ENCODE peak calls at places on chromosomes 2 and 18, in eight cellular contexts. Z is body of pancreas, U is tibial nerve, N is uterus, J is neural progenitor cell, I is SK-N-SH, E is HepG2, Q is IMR-90. M is an unnamed sample.

GRCh38 chr18:50562686-50563085 is 2.8 kb downstream of the MAPK4 start:
- DNase-seq in Z (no peak), U (no peak), N (no peak), J (no peak), I (no peak), E (no peak), Q (no peak), M (no peak)

GRCh38 chr2:147525724-147526489 is 318.9 kb upstream of the ACVR2A start:
- DNase-seq in Z (peak; percentile 73), U (no peak), N (no peak), J (no peak), I (no peak), E (no peak), Q (no peak), M (no peak)

GRCh38 chr2:60411295-60411694 is 142.2 kb downstream of the BCL11A start:
- DNase-seq in Z (no peak), U (no peak), N (no peak), J (no peak), I (no peak), E (no peak), Q (peak; percentile 26), M (no peak)

GRCh38 chr2:3827673-3828575 is 124.5 kb downstream of the DCDC2C start:
- DNase-seq in Z (peak; percentile 16), U (no peak), N (no peak), J (peak; percentile 44), I (peak; percentile 56), E (no peak), Q (peak; percentile 36), M (no peak)

GRCh38 chr2:199988176-199988575 is 32.8 kb downstream of the MAIP1 start:
- DNase-seq in Z (no peak), U (no peak), N (no peak), J (no peak), I (no peak), E (no peak), Q (peak; percentile 61), M (no peak)

GRCh38 chr2:209614630-209615369 is 156.8 kb upstream of the UNC80 start:
- DNase-seq in Z (no peak), U (no peak), N (no peak), J (peak; percentile 86), I (no peak), E (no peak), Q (no peak), M (no peak)

GRCh38 chr2:210617732-210618330 is 61.4 kb downstream of the CPS1 start:
- DNase-seq in Z (peak; percentile 28), U (no peak), N (no peak), J (peak; percentile 66), I (peak; percentile 55), E (peak; percentile 64), Q (peak; percentile 49), M (no peak)

GRCh38 chr2:80112790-80113189 is 191.8 kb downstream of the LRRTM1 start:
- DNase-seq in Z (no peak), U (no peak), N (no peak), J (no peak), I (no peak), E (no peak), Q (no peak), M (no peak)

GRCh38 chr2:197306691-197307030 is 3.9 kb downstream of the ANKRD44 start:
- DNase-seq in Z (peak; percentile 84), U (no peak), N (no peak), J (no peak), I (no peak), E (no peak), Q (no peak), M (peak; percentile 40)

GRCh38 chr2:173290046-173290445 is 64.6 kb upstream of the CDCA7 start:
- DNase-seq in Z (no peak), U (no peak), N (no peak), J (no peak), I (no peak), E (no peak), Q (peak; percentile 26), M (no peak)

GRCh38 chr18:64116806-64117205 is 32.1 kb downstream of the LINC00305 start:
- DNase-seq in Z (no peak), U (no peak), N (no peak), J (peak; percentile 26), I (no peak), E (no peak), Q (no peak), M (no peak)

GRCh38 chr2:156526950-156527636 is 90.9 kb downstream of the GPD2 start:
- DNase-seq in Z (no peak), U (no peak), N (no peak), J (no peak), I (no peak), E (no peak), Q (no peak), M (no peak)

GRCh38 chr2:236342507-236342906 is 78.3 kb upstream of the ASB18 start:
- DNase-seq in Z (no peak), U (no peak), N (no peak), J (no peak), I (no peak), E (no peak), Q (no peak), M (no peak)

GRCh38 chr18:28584726-28585125 is 407.8 kb upstream of the CDH2 start:
- DNase-seq in Z (no peak), U (no peak), N (no peak), J (peak; percentile 53), I (no peak), E (no peak), Q (peak; percentile 65), M (no peak)

GRCh38 chr2:44430340-44430739 is 68.6 kb downstream of the CAMKMT start:
- DNase-seq in Z (no peak), U (no peak), N (no peak), J (peak; percentile 79), I (no peak), E (no peak), Q (no peak), M (no peak)

GRCh38 chr18:13500891-13501887 is 225.2 kb downstream of the FAM210A start:
- DNase-seq in Z (peak; percentile 83), U (no peak), N (peak; percentile 67), J (no peak), I (no peak), E (no peak), Q (peak; percentile 45), M (peak; percentile 36)

GRCh38 chr2:69559696-69560482 is 83.7 kb downstream of the AAK1 start:
- DNase-seq in Z (peak; percentile 45), U (no peak), N (no peak), J (peak; percentile 81), I (peak; percentile 44), E (peak; percentile 86), Q (peak; percentile 62), M (no peak)

GRCh38 chr2:84631047-84631446 is 114.7 kb downstream of the DNAH6 start:
- DNase-seq in Z (no peak), U (no peak), N (no peak), J (peak; percentile 38), I (peak; percentile 36), E (peak; percentile 48), Q (peak; percentile 53), M (no peak)

GRCh38 chr2:197237720-197238370 is 72.7 kb downstream of the ANKRD44 start:
- DNase-seq in Z (no peak), U (no peak), N (no peak), J (no peak), I (no peak), E (no peak), Q (no peak), M (no peak)

GRCh38 chr18:14092625-14093361 is 39.4 kb downstream of the ZNF519 start:
- DNase-seq in Z (no peak), U (no peak), N (no peak), J (no peak), I (no peak), E (peak; percentile 28), Q (no peak), M (no peak)

GRCh38 chr18:78981652-78981955 is 2.0 kb downstream of the SALL3 start:
- DNase-seq in Z (no peak), U (no peak), N (no peak), J (peak; percentile 57), I (no peak), E (no peak), Q (no peak), M (no peak)
- H3K27me3 ChIP-seq in Z (peaks cover 20% of the 10 kb centered on the region), U (no peaks in the 10 kb centered on the region), N (peaks cover 70% of the 10 kb centered on the region), J (peaks cover 88% of the 10 kb centered on the region), I (peaks cover 70% of the 10 kb centered on the region), E (peaks cover 9% of the 10 kb centered on the region), Q (peaks cover 53% of the 10 kb centered on the region), M (peaks cover 25% of the 10 kb centered on the region)

GRCh38 chr2:39308778-39309177 is 65.0 kb upstream of the CDKL4 start:
- DNase-seq in Z (no peak), U (no peak), N (no peak), J (no peak), I (no peak), E (no peak), Q (no peak), M (no peak)

GRCh38 chr2:39311469-39311868 is 67.7 kb upstream of the CDKL4 start:
- DNase-seq in Z (no peak), U (no peak), N (no peak), J (no peak), I (no peak), E (no peak), Q (no peak), M (no peak)

DNA sequence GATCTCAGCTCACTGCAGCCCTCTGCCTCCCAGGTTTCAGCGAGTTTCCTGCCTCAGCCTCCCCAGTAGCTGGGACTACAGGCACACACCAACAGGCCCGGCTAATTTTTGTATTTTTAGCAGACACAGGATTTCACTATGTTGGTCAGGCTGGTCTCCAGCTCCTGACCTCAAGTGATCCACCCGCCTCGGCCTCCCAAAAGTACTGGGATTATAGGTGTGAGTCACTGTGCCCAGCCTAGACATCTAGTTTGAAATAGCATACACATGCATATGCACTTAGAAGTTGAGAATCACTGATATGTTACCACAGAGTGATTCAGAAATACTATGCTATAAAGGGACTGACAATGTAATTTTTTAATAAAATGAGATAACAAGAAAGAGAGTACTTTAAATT is 69.8 kb upstream of the CDKL4 start:
- DNase-seq in Z (no peak), U (no peak), N (no peak), J (no peak), I (no peak), E (no peak), Q (peak; percentile 75), M (no peak)
- H3K27ac ChIP-seq in Z (no peak overlapping the region), U (no peak overlapping the region), N (no peak overlapping the region), J (no peak overlapping the region), I (no peak overlapping the region), E (no peak overlapping the region), Q (no peak overlapping the region), M (no peak overlapping the region)

GRCh38 chr18:44098551-44099098 is 582.1 kb upstream of the SETBP1 start:
- DNase-seq in Z (no peak), U (no peak), N (peak; percentile 20), J (peak; percentile 39), I (no peak), E (no peak), Q (peak; percentile 17), M (no peak)
- TF ChIP-seq CTCF in Z (no peak), U (no peak), N (no peak), J (peak; percentile 42), I (peak; percentile 61), E (no peak), Q (no peak), M (no peak)

DNA sequence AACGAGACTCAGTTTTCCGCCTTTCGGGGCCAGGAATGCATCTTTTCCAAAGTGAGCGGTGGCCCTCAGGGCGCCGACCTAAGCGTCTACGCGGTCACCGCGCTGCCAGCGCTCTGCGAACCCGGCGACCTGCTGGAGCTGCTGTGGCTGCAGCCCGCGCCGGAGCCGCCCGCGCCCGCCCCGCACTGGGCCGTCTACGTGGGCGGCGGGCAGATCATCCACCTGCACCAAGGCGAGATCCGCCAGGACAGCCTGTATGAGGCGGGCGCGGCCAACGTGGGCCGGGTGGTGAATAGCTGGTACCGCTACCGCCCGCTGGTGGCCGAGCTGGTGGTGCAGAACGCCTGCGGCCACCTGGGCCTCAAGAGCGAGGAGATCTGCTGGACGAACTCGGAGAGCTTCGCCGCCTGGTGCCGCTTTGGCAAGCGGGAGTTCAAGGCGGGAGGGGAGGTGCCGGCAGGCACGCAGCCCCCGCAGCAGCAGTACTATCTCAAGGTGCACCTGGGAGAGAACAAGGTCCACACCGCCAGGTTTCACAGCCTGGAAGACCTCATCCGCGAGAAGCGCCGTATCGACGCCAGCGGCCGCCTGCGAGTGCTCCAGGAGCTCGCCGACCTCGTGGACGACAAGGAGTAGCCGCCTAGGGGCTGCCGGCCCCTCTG is 1.8 kb downstream of the LRATD1 start:
- DNase-seq in Z (peak; percentile 93), U (peak; percentile 76), N (peak; percentile 72), J (peak; percentile 91), I (peak; percentile 94), E (peak; percentile 11), Q (peak; percentile 54), M (peak; percentile 31)
- H3K27me3 ChIP-seq in Z (no peaks in the 10 kb centered on the region), U (no peaks in the 10 kb centered on the region), N (no peaks in the 10 kb centered on the region), J (peaks cover 98% of the 10 kb centered on the region), I (peaks cover 15% of the 10 kb centered on the region), E (peaks cover 41% of the 10 kb centered on the region), Q (peaks cover 25% of the 10 kb centered on the region), M (no peaks in the 10 kb centered on the region)